ENCODE peak calls at places on chromosomes 4 and X, in five cellular contexts. U, Y, L, I and V are unnamed samples.
A peak's percentile ranks its signal among the peaks of the same experiment; 100 is the strongest.

GRCh38 chr4:108172780-108173598 is 4.3 kb upstream of the LEF1 start:
- DNase-seq in I (peak; percentile 59), Y (no peak), U (no peak), L (no peak), V (peak; percentile 83)

GRCh38 chr4:137651128-137651527 is 118.8 kb upstream of the PCDH18 start:
- DNase-seq in I (no peak), U (no peak), Y (peak; percentile 3), L (no peak), V (no peak)

GRCh38 chrX:154819771-154820341 is 14.6 kb upstream of the MPP1 start:
- DNase-seq in Y (no peak), L (no peak), I (no peak), U (no peak), V (peak; percentile 50)

GRCh38 chrX:121562616-121563015 is 515.2 kb downstream of the GLUD2 start:
- DNase-seq in U (no peak), Y (no peak), L (no peak), I (no peak), V (no peak)

GRCh38 chrX:121579016-121579760 is 531.8 kb downstream of the GLUD2 start:
- DNase-seq in Y (no peak), L (no peak), I (no peak), U (peak; percentile 33), V (peak; percentile 30)

GRCh38 chr4:114193625-114194399 is 214.4 kb upstream of the ARSJ start:
- DNase-seq in Y (no peak), L (no peak), U (no peak), I (no peak), V (no peak)

GRCh38 chr4:148182230-148182928 is 259.8 kb downstream of the NR3C2 start:
- DNase-seq in U (no peak), L (no peak), I (no peak), Y (no peak), V (no peak)

GRCh38 chr4:69126030-69126429 is 29.8 kb downstream of the UGT2B7 start:
- DNase-seq in Y (no peak), L (no peak), I (no peak), U (no peak), V (peak; percentile 50)

GRCh38 chr4:86556791-86557415 is 37.2 kb upstream of the PTPN13 start:
- DNase-seq in I (no peak), Y (no peak), L (no peak), U (no peak), V (no peak)
- H3K4me3 ChIP-seq in I (no peak overlapping the region), Y (no peak overlapping the region), L (no peak overlapping the region), U (no peak overlapping the region), V (peak overlapping the region; percentile 24)

GRCh38 chr4:185793716-185794115 is 18.3 kb downstream of the SORBS2 start:
- DNase-seq in I (no peak), L (no peak), Y (no peak), U (no peak), V (no peak)
- H3K4me3 ChIP-seq in I (no peak overlapping the region), L (no peak overlapping the region), Y (no peak overlapping the region), U (no peak overlapping the region), V (no peak overlapping the region)

DNA sequence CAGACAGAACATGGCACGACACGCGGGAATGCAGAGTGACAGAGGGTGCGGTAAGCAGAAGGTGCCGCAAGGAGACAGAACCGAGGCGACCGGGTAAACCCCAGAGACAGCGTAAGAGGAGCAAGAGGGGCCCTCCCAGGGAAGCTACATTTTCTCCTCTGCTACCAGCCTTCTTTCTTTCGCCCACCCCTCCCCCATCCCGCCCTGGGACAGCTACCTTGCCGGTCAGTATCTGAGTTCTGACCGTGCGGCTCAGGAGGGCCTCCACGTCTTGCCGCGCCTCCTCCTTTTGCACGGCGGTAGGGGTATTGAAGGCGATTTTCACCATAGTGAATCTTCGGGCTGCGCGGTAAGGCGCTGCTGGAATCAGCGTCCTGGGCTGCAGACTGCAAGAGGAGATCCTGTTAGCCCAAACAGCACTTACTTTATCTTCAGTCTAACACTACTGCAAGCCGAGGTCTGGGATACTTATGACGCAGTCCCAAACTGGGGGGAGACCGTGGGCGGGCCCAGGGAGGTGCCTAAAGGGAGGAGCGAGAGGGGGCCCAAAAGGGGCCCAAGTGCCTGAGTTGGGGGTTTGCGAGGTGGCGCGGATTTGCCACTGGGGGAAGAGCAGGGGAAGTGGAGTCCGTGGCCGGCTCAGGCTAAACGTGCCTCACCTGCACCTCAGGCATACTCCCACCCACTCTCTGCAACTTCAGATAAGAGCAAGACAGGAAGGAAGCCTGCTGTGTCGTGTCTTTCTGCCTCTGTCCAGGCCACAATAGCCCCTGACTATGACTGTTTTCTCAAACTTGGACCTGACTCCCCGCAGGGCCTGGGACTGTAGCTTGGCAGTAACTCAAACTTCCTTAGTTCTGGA is at the start of gene ITM2A:
- DNase-seq in U (no peak), L (peak; percentile 61), I (peak; percentile 31), Y (no peak), V (peak; percentile 63)
- H3K4me3 ChIP-seq in U (peak within 1 kb of the TSS; percentile 12), L (peak within 1 kb of the TSS; percentile 50), I (peak within 1 kb of the TSS; percentile 47), Y (no peak within 1 kb of the TSS), V (peak within 1 kb of the TSS; percentile 65)

DNA sequence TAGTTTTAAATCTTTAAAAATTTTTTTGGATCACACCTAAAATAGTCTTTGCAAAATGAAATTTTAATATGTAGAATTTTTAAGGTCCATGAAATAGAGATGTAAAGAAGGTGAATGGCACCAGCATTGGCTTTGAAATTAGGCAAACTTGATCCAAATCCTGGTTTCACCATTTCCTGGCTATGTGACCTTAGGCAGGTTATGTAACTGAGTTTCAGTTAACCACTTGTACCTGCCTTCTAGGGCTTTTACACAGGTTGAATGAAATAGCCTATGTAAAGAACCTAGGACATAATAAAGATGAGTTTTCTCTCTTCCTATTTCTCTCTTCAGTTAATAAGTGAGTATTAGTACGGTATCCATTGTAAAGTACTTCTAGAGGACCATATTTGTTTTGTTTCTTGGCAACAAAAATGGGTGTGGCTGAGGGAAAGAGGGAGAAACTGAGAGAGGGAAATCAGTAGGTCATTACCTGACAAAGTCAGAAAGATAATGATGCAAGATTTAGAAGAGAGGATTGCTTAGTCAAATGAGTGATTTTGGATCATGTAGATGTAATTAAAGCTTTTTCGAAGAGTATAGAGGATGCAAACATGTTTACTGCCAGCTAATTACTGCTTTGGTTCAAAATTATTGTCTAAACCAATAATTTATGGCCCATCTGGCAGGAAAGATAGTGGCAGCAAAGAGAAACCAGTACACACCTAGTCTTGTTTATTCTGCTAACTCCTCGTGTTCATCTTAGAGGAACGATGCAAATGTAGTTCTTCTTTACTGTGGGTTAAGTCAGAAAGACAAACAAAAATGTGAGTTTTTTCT is 81.9 kb downstream of the PDLIM5 start:
- DNase-seq in U (no peak), I (no peak), L (no peak), Y (no peak), V (peak; percentile 11)
- H3K4me3 ChIP-seq in U (no peak overlapping the region), I (no peak overlapping the region), L (no peak overlapping the region), Y (no peak overlapping the region), V (no peak overlapping the region)

GRCh38 chr4:150231108-150231770 is 153.0 kb downstream of the DCLK2 start:
- DNase-seq in I (no peak), U (peak; percentile 40), Y (no peak), L (no peak), V (no peak)
- H3K4me3 ChIP-seq in I (no peak overlapping the region), U (no peak overlapping the region), Y (no peak overlapping the region), L (no peak overlapping the region), V (no peak overlapping the region)

GRCh38 chrX:72236841-72237240 is 2.0 kb downstream of the ERCC6L start:
- DNase-seq in U (no peak), L (no peak), Y (no peak), I (no peak), V (no peak)

GRCh38 chrX:72240976-72241375 is 2.1 kb upstream of the ERCC6L start:
- DNase-seq in I (no peak), L (no peak), U (no peak), Y (no peak), V (no peak)

GRCh38 chrX:72238721-72239475 is at the start of gene ERCC6L:
- DNase-seq in U (peak; percentile 94), Y (peak; percentile 88), I (peak; percentile 86), L (peak; percentile 91), V (peak; percentile 89)

GRCh38 chrX:72243472-72243871 is 4.6 kb upstream of the ERCC6L start:
- DNase-seq in U (no peak), Y (no peak), I (no peak), L (no peak), V (no peak)

GRCh38 chrX:72238183-72238582 is 644 bp downstream of the ERCC6L start:
- DNase-seq in I (no peak), L (no peak), U (no peak), Y (no peak), V (no peak)
- H3K4me3 ChIP-seq in I (no peak overlapping the region), L (no peak overlapping the region), U (peak overlapping the region; percentile 62), Y (peak overlapping the region; percentile 70), V (peak overlapping the region; percentile 65)